ENCODE peak calls at places on chromosome 4, in seven cellular contexts. V, U, S, C, N, P and H are unnamed samples.

GRCh38 chr4:8127051-8127798 is 31.4 kb downstream of the ABLIM2 start:
- DNase-seq in V (no peak), U (no peak), S (peak), C (no peak), N (no peak), P (no peak), H (no peak)

GRCh38 chr4:73080789-73081188 is 11.3 kb upstream of the COX18 start:
- DNase-seq in V (no peak), U (no peak), S (no peak), C (no peak), N (no peak), P (no peak), H (no peak)

GRCh38 chr4:17550549-17550948 is 26.4 kb upstream of the LAP3 start:
- DNase-seq in V (no peak), U (no peak), S (no peak), C (no peak), N (no peak), P (no peak), H (no peak)

GRCh38 chr4:72486991-72487390 is 82.0 kb downstream of the ADAMTS3 start:
- DNase-seq in V (no peak), U (no peak), S (no peak), C (no peak), N (no peak), P (no peak), H (no peak)

GRCh38 chr4:37758226-37758625 is 68.3 kb upstream of the PGM2 start:
- DNase-seq in V (peak), U (no peak), S (no peak), C (no peak), N (no peak), P (peak), H (no peak)

GRCh38 chr4:82921795-82922194 is 21.3 kb downstream of the THAP9 start:
- DNase-seq in V (no peak), U (no peak), S (no peak), C (no peak), N (no peak), P (no peak), H (no peak)

GRCh38 chr4:28225005-28225404 is 1364.4 kb downstream of the STIM2 start:
- DNase-seq in V (peak), U (peak), S (no peak), C (no peak), N (no peak), P (no peak), H (no peak)

GRCh38 chr4:111283066-111283677 is 660.3 kb upstream of the PITX2 start:
- DNase-seq in V (peak), U (peak), S (peak), C (peak), N (peak), P (peak), H (peak)

GRCh38 chr4:1167244-1167949 is 5.0 kb downstream of the SPON2 start:
- DNase-seq in V (no peak), U (peak), S (peak), C (peak), N (peak), P (peak), H (peak)

GRCh38 chr4:1244978-1245471 is 3.9 kb downstream of the CTBP1 start:
- DNase-seq in V (no peak), U (peak), S (no peak), C (no peak), N (peak), P (no peak), H (no peak)

GRCh38 chr4:149754526-149754925 is 61.1 kb downstream of the IQCM start:
- DNase-seq in V (no peak), U (no peak), S (no peak), C (no peak), N (no peak), P (no peak), H (no peak)

GRCh38 chr4:37244583-37245390 is at the start of gene NWD2:
- DNase-seq in V (no peak), U (peak), S (peak), C (peak), N (no peak), P (no peak), H (peak)

GRCh38 chr4:47315346-47315745 is 148.2 kb downstream of the COMMD8 start:
- DNase-seq in V (no peak), U (no peak), S (no peak), C (no peak), N (no peak), P (no peak), H (no peak)

GRCh38 chr4:48071171-48071570 is 54.6 kb downstream of the NIPAL1 start:
- DNase-seq in V (no peak), U (no peak), S (no peak), C (no peak), N (no peak), P (no peak), H (no peak)

GRCh38 chr4:138485498-138485897 is 243.3 kb upstream of the SLC7A11 start:
- DNase-seq in V (no peak), U (no peak), S (no peak), C (no peak), N (no peak), P (no peak), H (no peak)

GRCh38 chr4:40143926-40144508 is 52.8 kb upstream of the RHOH start:
- DNase-seq in V (no peak), U (no peak), S (no peak), C (no peak), N (no peak), P (no peak), H (no peak)

GRCh38 chr4:143482753-143483362 is 30.6 kb upstream of the SMARCA5 start:
- DNase-seq in V (peak), U (no peak), S (no peak), C (peak), N (no peak), P (peak), H (peak)

GRCh38 chr4:139171878-139172691 is 4.9 kb downstream of the ELF2 start:
- DNase-seq in V (no peak), U (no peak), S (no peak), C (no peak), N (no peak), P (no peak), H (no peak)

GRCh38 chr4:121943941-121944340 is 7.9 kb downstream of the TRPC3 start:
- DNase-seq in V (no peak), U (no peak), S (no peak), C (peak), N (no peak), P (no peak), H (peak)
- TF ChIP-seq CTCF in V (peak), U (peak), S (no peak), C (peak), N (no peak), P (no peak), H (peak)

DNA sequence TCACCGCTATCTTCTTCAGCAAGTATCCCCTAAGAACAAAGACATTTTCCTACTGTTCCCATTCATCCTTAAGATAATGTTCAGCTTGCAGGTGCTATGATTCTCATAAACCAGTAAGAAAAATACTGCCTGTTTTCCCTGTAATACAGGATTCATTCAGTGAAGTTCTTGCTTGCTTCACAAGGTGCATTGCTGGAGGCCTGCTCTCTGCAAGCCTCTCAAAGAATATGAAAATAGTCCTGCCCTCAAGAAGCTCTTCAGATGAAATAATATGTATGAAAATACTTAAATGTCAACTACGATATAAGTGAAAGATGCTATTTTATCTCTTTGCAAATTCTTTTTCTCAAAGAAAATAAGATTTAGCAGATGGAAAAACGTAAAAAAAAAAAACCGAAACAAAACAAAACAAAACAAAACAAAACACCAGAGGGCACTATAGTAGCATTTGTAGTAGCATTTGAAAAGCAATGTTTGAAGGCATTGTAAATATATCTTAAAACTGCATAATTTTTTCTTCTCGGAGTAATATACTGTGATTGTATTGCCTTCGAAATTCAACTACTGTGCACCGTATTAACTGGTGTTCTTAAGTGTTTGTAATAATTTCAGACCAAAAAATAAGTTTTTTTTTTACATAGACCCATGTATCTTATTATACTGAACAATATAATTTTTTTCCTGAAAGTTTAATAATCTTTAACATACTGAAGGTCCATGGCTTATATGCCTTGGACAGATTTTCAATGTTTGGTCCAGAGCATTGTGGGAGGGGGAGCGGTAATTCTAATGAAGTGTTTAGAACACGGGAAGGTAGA is 26.0 kb downstream of the ADH4 start:
- DNase-seq in V (no peak), U (no peak), S (no peak), C (no peak), N (no peak), P (no peak), H (no peak)
- TF ChIP-seq CTCF in V (peak), U (peak), S (no peak), C (no peak), N (peak), P (peak), H (peak)

DNA sequence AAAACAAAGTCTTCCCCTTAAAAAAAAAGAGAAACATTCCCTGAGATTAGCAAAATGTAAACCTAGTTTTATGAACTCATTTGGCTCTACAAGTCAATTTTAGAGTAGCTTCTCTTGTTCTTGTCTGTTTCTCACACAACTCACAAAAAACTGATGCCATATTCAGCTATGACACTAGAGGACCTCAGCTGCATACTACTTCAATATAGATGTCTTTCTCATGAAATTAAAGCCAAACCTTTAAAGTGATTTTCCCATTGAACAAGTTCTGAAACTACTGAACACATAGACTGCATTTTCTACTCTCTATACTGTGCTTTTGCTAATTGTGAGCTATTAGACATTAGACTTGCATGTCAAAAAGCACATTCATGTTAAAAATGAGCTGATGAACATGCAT is 49.8 kb downstream of the TBCK start:
- DNase-seq in V (peak), U (no peak), S (no peak), C (no peak), N (no peak), P (no peak), H (no peak)
- TF ChIP-seq CTCF in V (peak), U (peak), S (peak), C (peak), N (peak), P (peak), H (peak)

GRCh38 chr4:125432078-125432477 is 117.3 kb downstream of the FAT4 start:
- DNase-seq in V (no peak), U (no peak), S (no peak), C (peak), N (no peak), P (no peak), H (no peak)
- TF ChIP-seq CTCF in V (no peak), U (peak), S (no peak), C (peak), N (no peak), P (no peak), H (no peak)

DNA sequence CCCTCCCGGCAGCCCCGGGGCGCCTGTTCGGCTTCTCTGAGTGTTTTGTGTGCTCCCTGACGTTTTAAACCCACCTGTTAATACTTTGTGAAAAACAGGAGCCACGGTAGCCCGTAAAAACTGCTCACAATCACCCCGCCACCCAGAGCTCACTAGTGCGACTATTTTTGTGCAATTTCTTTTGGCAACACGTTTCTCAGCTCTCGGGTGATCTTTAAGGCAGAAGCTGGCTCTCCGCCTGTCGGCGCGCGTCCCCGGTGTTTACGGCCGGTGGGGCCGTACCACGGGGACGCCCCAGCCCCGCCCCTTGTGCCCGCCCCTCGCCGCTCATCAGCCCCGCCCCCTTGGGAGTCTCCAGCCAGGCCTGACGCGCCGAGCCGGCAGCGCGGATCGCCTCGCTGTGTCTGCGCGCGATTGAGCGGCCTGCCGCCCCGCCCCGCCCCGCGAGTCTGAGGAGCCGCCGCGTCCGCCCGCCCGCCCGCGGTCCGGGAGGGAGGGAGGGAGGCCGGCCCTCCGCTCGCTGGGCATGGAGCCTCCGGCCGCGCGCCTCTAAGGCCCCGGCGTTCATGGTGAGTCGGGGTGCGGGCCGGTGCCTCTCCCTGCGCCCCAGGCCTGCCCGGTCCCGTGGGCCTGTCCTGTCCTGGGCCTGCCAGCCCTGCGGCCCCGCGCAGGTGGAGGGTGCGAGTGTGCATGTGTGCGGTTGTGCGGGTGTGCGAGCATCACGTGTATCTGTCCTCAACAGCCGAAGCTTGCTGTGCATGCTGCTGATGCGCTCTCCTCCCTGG is 56.2 kb upstream of the TADA2B start:
- DNase-seq in V (peak), U (peak), S (peak), C (peak), N (peak), P (peak), H (peak)
- TF ChIP-seq CTCF in V (no peak), U (no peak), S (no peak), C (no peak), N (no peak), P (peak), H (peak)

GRCh38 chr4:161564230-161564834 is 599.5 kb downstream of the FSTL5 start:
- DNase-seq in V (no peak), U (no peak), S (no peak), C (no peak), N (no peak), P (no peak), H (no peak)
- TF ChIP-seq CTCF in V (peak), U (peak), S (peak), C (peak), N (peak), P (peak), H (peak)

DNA sequence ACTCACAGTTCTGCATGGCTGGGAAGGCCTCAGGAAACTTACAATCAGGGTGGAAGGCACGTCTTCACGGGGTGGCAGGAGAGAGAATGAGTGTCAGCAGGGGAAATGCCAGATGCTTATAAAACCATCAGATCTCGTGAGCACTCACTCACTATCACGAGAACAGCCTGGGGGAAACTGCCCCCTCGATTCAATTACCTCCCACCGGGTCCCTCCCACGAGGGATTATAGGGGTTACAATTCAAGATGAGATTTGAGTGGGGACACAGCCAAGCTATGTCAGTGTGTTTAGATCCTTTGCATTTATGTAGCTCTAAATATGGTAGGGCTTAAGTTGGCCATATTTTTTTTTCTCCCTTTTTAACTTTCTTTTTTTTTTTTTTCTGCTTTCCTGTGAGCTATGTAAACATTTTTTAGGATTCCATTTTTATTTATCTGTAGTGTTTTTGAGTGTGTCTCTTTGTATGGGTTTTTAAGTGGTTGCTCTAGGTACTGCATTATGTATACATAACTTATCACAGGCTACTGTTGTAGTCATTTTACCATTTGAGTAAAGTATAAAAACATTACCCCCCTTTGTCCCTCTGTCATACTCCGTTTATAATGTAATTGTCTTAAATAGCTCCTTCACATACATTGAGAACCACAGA is 79.0 kb downstream of the ADRA2C start:
- DNase-seq in V (no peak), U (no peak), S (no peak), C (no peak), N (no peak), P (no peak), H (no peak)
- TF ChIP-seq CTCF in V (no peak), U (peak), S (no peak), C (no peak), N (no peak), P (no peak), H (peak)

DNA sequence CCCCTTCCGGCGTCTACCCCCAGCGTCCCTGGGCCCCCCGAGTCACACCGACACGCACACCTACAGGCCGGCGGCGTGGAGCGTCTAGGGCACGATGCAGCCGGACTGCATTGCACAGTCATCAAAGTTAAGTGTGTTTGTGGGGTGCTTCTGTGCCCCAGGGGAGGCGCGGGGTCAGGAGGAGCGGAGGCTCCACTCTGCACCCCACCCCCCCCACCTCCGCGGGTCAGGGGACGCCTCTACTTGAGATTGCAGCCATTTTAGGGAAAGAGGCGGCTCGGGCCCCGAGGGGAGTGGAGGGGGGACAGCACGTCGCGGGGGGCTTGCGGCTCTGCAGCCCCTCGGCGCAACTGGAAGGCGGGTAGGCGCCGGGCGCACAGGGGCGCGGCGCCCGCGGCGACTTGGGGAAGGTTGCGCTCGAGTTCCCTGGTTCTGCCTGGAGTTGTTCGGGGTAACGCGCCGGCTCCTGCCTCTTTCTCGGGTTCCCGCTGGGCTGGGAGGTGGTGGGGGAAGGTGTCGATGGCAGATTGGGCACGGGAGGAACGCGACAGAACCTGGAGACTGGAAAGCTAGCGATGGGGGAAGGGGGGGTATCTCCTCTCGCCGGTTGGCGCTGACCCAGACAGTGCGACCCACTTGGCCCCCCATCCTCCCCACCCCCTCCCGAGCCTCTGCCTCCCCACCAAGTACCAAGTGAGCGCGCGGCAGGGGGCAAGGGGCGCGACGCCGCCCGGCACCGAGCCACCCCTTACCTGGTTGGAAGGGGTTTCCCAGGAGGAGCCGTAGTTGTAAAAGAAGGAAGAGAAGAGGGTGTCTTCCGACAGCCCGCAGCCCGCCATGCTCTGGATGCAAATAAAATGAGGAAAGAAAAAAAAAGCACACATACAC is 112.5 kb downstream of the DHX15 start:
- DNase-seq in V (no peak), U (peak), S (peak), C (peak), N (no peak), P (no peak), H (peak)
- TF ChIP-seq CTCF in V (no peak), U (no peak), S (no peak), C (no peak), N (no peak), P (no peak), H (no peak)

GRCh38 chr4:23298371-23298770 is 591.5 kb downstream of the PPARGC1A start:
- DNase-seq in V (no peak), U (no peak), S (no peak), C (no peak), N (no peak), P (no peak), H (no peak)

DNA sequence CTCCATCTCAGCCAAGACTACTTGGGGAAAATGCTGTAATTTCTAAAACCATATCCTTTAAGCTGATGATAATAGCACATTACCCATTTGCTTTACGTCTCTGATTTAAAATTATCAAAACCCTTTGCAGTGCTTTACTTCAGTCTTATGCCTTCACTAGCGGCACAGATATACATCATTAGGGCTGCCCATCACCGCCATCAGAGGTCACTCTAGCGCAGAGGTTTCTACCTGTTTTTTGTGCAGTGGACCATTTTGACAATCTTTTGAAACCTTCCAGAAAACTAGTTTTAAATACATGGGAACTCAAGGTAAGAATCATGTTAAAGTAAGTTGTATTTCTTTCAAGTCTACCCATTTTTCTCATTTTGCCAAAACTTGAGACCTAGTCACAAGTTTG is 592.5 kb downstream of the PPARGC1A start:
- DNase-seq in V (no peak), U (no peak), S (no peak), C (no peak), N (no peak), P (no peak), H (no peak)
- TF ChIP-seq CTCF in V (no peak), U (no peak), S (no peak), C (no peak), N (no peak), P (no peak), H (no peak)

GRCh38 chr4:3418029-3418762 is 23.6 kb upstream of the HGFAC start:
- DNase-seq in V (no peak), U (no peak), S (peak), C (no peak), N (peak), P (no peak), H (no peak)
- TF ChIP-seq CTCF in V (peak), U (peak), S (no peak), C (no peak), N (no peak), P (no peak), H (peak)